ENCODE peak calls at places on chromosomes 6 and 20, in five cellular contexts. One of them, this sample, is unnamed.

GRCh38 chr20:5654557-5654956 is 95.6 kb upstream of the SHLD1 start:
- DNase-seq in effector CD8-positive, alpha-beta T cell: no peak
- DNase-seq in NCI-H1417 treated with DMSO at 0.1 percent for 48 hours: peak
- DNase-seq in NCI-H1105 treated with DMSO at 0.1 percent for 48 hours: no peak
- DNase-seq in GM03348: peak
- DNase-seq in this sample: no peak

GRCh38 chr6:166167801-166168615 is at the start of gene TBXT:
- DNase-seq in GM03348: no peak
- DNase-seq in NCI-H1105 treated with DMSO at 0.1 percent for 48 hours: peak
- DNase-seq in NCI-H1417 treated with DMSO at 0.1 percent for 48 hours: no peak
- DNase-seq in effector CD8-positive, alpha-beta T cell: no peak
- DNase-seq in this sample: no peak

GRCh38 chr6:16338577-16339262 is 100.3 kb downstream of the GMPR start:
- DNase-seq in NCI-H1417 treated with DMSO at 0.1 percent for 48 hours: no peak
- DNase-seq in effector CD8-positive, alpha-beta T cell: no peak
- DNase-seq in GM03348: peak
- DNase-seq in NCI-H1105 treated with DMSO at 0.1 percent for 48 hours: no peak
- DNase-seq in this sample: peak

GRCh38 chr6:93494057-93494456 is 74.7 kb upstream of the EPHA7 start:
- DNase-seq in effector CD8-positive, alpha-beta T cell: no peak
- DNase-seq in NCI-H1417 treated with DMSO at 0.1 percent for 48 hours: no peak
- DNase-seq in NCI-H1105 treated with DMSO at 0.1 percent for 48 hours: no peak
- DNase-seq in GM03348: no peak
- DNase-seq in this sample: no peak

GRCh38 chr6:164195605-164196004 is 781.1 kb downstream of the QKI start:
- DNase-seq in NCI-H1417 treated with DMSO at 0.1 percent for 48 hours: no peak
- DNase-seq in effector CD8-positive, alpha-beta T cell: no peak
- DNase-seq in NCI-H1105 treated with DMSO at 0.1 percent for 48 hours: no peak
- DNase-seq in GM03348: no peak
- DNase-seq in this sample: no peak

GRCh38 chr20:37510226-37510625 is 10.8 kb upstream of the NNAT start:
- DNase-seq in GM03348: no peak
- DNase-seq in NCI-H1417 treated with DMSO at 0.1 percent for 48 hours: no peak
- DNase-seq in effector CD8-positive, alpha-beta T cell: no peak
- DNase-seq in NCI-H1105 treated with DMSO at 0.1 percent for 48 hours: no peak
- DNase-seq in this sample: no peak

GRCh38 chr6:157615411-157615763 is 207.7 kb upstream of the SNX9 start:
- DNase-seq in NCI-H1105 treated with DMSO at 0.1 percent for 48 hours: no peak
- DNase-seq in NCI-H1417 treated with DMSO at 0.1 percent for 48 hours: no peak
- DNase-seq in effector CD8-positive, alpha-beta T cell: no peak
- DNase-seq in GM03348: no peak
- DNase-seq in this sample: no peak

GRCh38 chr20:41004561-41005360 is 23.9 kb upstream of the TOP1 start:
- DNase-seq in NCI-H1417 treated with DMSO at 0.1 percent for 48 hours: no peak
- DNase-seq in GM03348: no peak
- DNase-seq in NCI-H1105 treated with DMSO at 0.1 percent for 48 hours: no peak
- DNase-seq in effector CD8-positive, alpha-beta T cell: no peak
- DNase-seq in this sample: peak

GRCh38 chr20:10332656-10333421 is 101.2 kb downstream of the MKKS start:
- DNase-seq in NCI-H1417 treated with DMSO at 0.1 percent for 48 hours: no peak
- DNase-seq in GM03348: no peak
- DNase-seq in effector CD8-positive, alpha-beta T cell: no peak
- DNase-seq in NCI-H1105 treated with DMSO at 0.1 percent for 48 hours: peak
- DNase-seq in this sample: peak

GRCh38 chr6:53603381-53604121 is 58.6 kb upstream of the GCLC start:
- DNase-seq in NCI-H1417 treated with DMSO at 0.1 percent for 48 hours: no peak
- DNase-seq in GM03348: no peak
- DNase-seq in effector CD8-positive, alpha-beta T cell: no peak
- DNase-seq in NCI-H1105 treated with DMSO at 0.1 percent for 48 hours: peak
- DNase-seq in this sample: no peak

GRCh38 chr6:153140299-153140698 is 9.2 kb upstream of the RGS17 start:
- DNase-seq in GM03348: no peak
- DNase-seq in effector CD8-positive, alpha-beta T cell: no peak
- DNase-seq in NCI-H1417 treated with DMSO at 0.1 percent for 48 hours: peak
- DNase-seq in NCI-H1105 treated with DMSO at 0.1 percent for 48 hours: peak
- DNase-seq in this sample: peak

GRCh38 chr6:89536230-89536629 is 102.3 kb downstream of the LYRM2 start:
- DNase-seq in NCI-H1105 treated with DMSO at 0.1 percent for 48 hours: no peak
- DNase-seq in NCI-H1417 treated with DMSO at 0.1 percent for 48 hours: no peak
- DNase-seq in GM03348: no peak
- DNase-seq in effector CD8-positive, alpha-beta T cell: no peak
- DNase-seq in this sample: no peak

GRCh38 chr6:43090557-43090952 is 14.4 kb downstream of the PTK7 start:
- DNase-seq in NCI-H1105 treated with DMSO at 0.1 percent for 48 hours: no peak
- DNase-seq in effector CD8-positive, alpha-beta T cell: no peak
- DNase-seq in NCI-H1417 treated with DMSO at 0.1 percent for 48 hours: no peak
- DNase-seq in GM03348: no peak
- DNase-seq in this sample: peak

GRCh38 chr20:53611449-53611894 is 17.8 kb upstream of the ZNF217 start:
- DNase-seq in NCI-H1105 treated with DMSO at 0.1 percent for 48 hours: no peak
- DNase-seq in effector CD8-positive, alpha-beta T cell: no peak
- DNase-seq in GM03348: peak
- DNase-seq in NCI-H1417 treated with DMSO at 0.1 percent for 48 hours: no peak
- DNase-seq in this sample: no peak

GRCh38 chr20:14234666-14235295 is 102.6 kb downstream of the FLRT3 start:
- DNase-seq in NCI-H1417 treated with DMSO at 0.1 percent for 48 hours: no peak
- DNase-seq in NCI-H1105 treated with DMSO at 0.1 percent for 48 hours: no peak
- DNase-seq in GM03348: peak
- DNase-seq in effector CD8-positive, alpha-beta T cell: no peak
- DNase-seq in this sample: no peak

GRCh38 chr20:58073945-58074920 is 154.2 kb downstream of the ANKRD60 start:
- DNase-seq in NCI-H1417 treated with DMSO at 0.1 percent for 48 hours: no peak
- DNase-seq in GM03348: peak
- DNase-seq in effector CD8-positive, alpha-beta T cell: no peak
- DNase-seq in NCI-H1105 treated with DMSO at 0.1 percent for 48 hours: no peak
- DNase-seq in this sample: no peak

GRCh38 chr6:81031429-81031828 is 721.1 kb downstream of the TENT5A start:
- DNase-seq in NCI-H1417 treated with DMSO at 0.1 percent for 48 hours: no peak
- DNase-seq in NCI-H1105 treated with DMSO at 0.1 percent for 48 hours: no peak
- DNase-seq in GM03348: peak
- DNase-seq in effector CD8-positive, alpha-beta T cell: no peak
- DNase-seq in this sample: no peak

GRCh38 chr6:147311218-147311617 is 107.0 kb downstream of the STXBP5 start:
- DNase-seq in NCI-H1105 treated with DMSO at 0.1 percent for 48 hours: no peak
- DNase-seq in effector CD8-positive, alpha-beta T cell: no peak
- DNase-seq in GM03348: peak
- DNase-seq in NCI-H1417 treated with DMSO at 0.1 percent for 48 hours: no peak
- DNase-seq in this sample: no peak

GRCh38 chr6:151475653-151476523 is 17.9 kb upstream of the CCDC170 start:
- DNase-seq in NCI-H1105 treated with DMSO at 0.1 percent for 48 hours: peak
- DNase-seq in GM03348: peak
- DNase-seq in effector CD8-positive, alpha-beta T cell: peak
- DNase-seq in NCI-H1417 treated with DMSO at 0.1 percent for 48 hours: no peak
- DNase-seq in this sample: peak

GRCh38 chr6:139368661-139369060 is 5.8 kb downstream of the CITED2 start:
- DNase-seq in NCI-H1105 treated with DMSO at 0.1 percent for 48 hours: no peak
- DNase-seq in NCI-H1417 treated with DMSO at 0.1 percent for 48 hours: no peak
- DNase-seq in effector CD8-positive, alpha-beta T cell: no peak
- DNase-seq in GM03348: no peak
- DNase-seq in this sample: no peak

GRCh38 chr6:116010400-116011095 is 50.1 kb downstream of the FRK start:
- DNase-seq in effector CD8-positive, alpha-beta T cell: peak
- DNase-seq in NCI-H1417 treated with DMSO at 0.1 percent for 48 hours: no peak
- DNase-seq in GM03348: peak
- DNase-seq in NCI-H1105 treated with DMSO at 0.1 percent for 48 hours: peak
- DNase-seq in this sample: peak

GRCh38 chr6:47633141-47633540 is 65.2 kb upstream of the ADGRF4 start:
- DNase-seq in effector CD8-positive, alpha-beta T cell: no peak
- DNase-seq in NCI-H1417 treated with DMSO at 0.1 percent for 48 hours: no peak
- DNase-seq in NCI-H1105 treated with DMSO at 0.1 percent for 48 hours: no peak
- DNase-seq in GM03348: peak
- DNase-seq in this sample: no peak

GRCh38 chr6:105985098-105985815 is 100.9 kb upstream of the PRDM1 start:
- DNase-seq in GM03348: no peak
- DNase-seq in NCI-H1417 treated with DMSO at 0.1 percent for 48 hours: no peak
- DNase-seq in NCI-H1105 treated with DMSO at 0.1 percent for 48 hours: peak
- DNase-seq in effector CD8-positive, alpha-beta T cell: no peak
- DNase-seq in this sample: no peak

GRCh38 chr6:127146935-127147334 is 28.5 kb downstream of the RSPO3 start:
- DNase-seq in effector CD8-positive, alpha-beta T cell: no peak
- DNase-seq in GM03348: peak
- DNase-seq in NCI-H1417 treated with DMSO at 0.1 percent for 48 hours: no peak
- DNase-seq in NCI-H1105 treated with DMSO at 0.1 percent for 48 hours: no peak
- DNase-seq in this sample: no peak

GRCh38 chr20:61044499-61044898 is 207.6 kb upstream of the CDH4 start:
- DNase-seq in GM03348: no peak
- DNase-seq in effector CD8-positive, alpha-beta T cell: no peak
- DNase-seq in NCI-H1417 treated with DMSO at 0.1 percent for 48 hours: no peak
- DNase-seq in NCI-H1105 treated with DMSO at 0.1 percent for 48 hours: no peak
- DNase-seq in this sample: no peak

GRCh38 chr6:56222509-56222908 is 24.9 kb downstream of the COL21A1 start:
- DNase-seq in GM03348: peak
- DNase-seq in NCI-H1417 treated with DMSO at 0.1 percent for 48 hours: no peak
- DNase-seq in effector CD8-positive, alpha-beta T cell: no peak
- DNase-seq in NCI-H1105 treated with DMSO at 0.1 percent for 48 hours: no peak
- DNase-seq in this sample: no peak

GRCh38 chr20:36330091-36330490 is 24.0 kb downstream of the DLGAP4 start:
- DNase-seq in NCI-H1417 treated with DMSO at 0.1 percent for 48 hours: no peak
- DNase-seq in GM03348: no peak
- DNase-seq in NCI-H1105 treated with DMSO at 0.1 percent for 48 hours: no peak
- DNase-seq in effector CD8-positive, alpha-beta T cell: no peak
- DNase-seq in this sample: no peak

GRCh38 chr20:63587256-63587655 is 13.2 kb upstream of the HELZ2 start:
- DNase-seq in GM03348: no peak
- DNase-seq in effector CD8-positive, alpha-beta T cell: no peak
- DNase-seq in NCI-H1105 treated with DMSO at 0.1 percent for 48 hours: no peak
- DNase-seq in NCI-H1417 treated with DMSO at 0.1 percent for 48 hours: no peak
- DNase-seq in this sample: no peak

GRCh38 chr6:167464177-167464576 is 139.3 kb downstream of the TTLL2 start:
- DNase-seq in NCI-H1105 treated with DMSO at 0.1 percent for 48 hours: no peak
- DNase-seq in effector CD8-positive, alpha-beta T cell: no peak
- DNase-seq in NCI-H1417 treated with DMSO at 0.1 percent for 48 hours: no peak
- DNase-seq in GM03348: no peak
- DNase-seq in this sample: no peak

GRCh38 chr20:20233041-20233514 is 134.8 kb upstream of the INSM1 start:
- DNase-seq in GM03348: no peak
- DNase-seq in effector CD8-positive, alpha-beta T cell: no peak
- DNase-seq in NCI-H1105 treated with DMSO at 0.1 percent for 48 hours: no peak
- DNase-seq in NCI-H1417 treated with DMSO at 0.1 percent for 48 hours: no peak
- DNase-seq in this sample: no peak

GRCh38 chr6:82364087-82365010 is 732 bp downstream of the TPBG start:
- DNase-seq in NCI-H1417 treated with DMSO at 0.1 percent for 48 hours: no peak
- DNase-seq in NCI-H1105 treated with DMSO at 0.1 percent for 48 hours: peak
- DNase-seq in effector CD8-positive, alpha-beta T cell: no peak
- DNase-seq in GM03348: peak
- DNase-seq in this sample: no peak

GRCh38 chr6:7848229-7848628 is 62.4 kb downstream of the TXNDC5 start:
- DNase-seq in effector CD8-positive, alpha-beta T cell: no peak
- DNase-seq in NCI-H1417 treated with DMSO at 0.1 percent for 48 hours: no peak
- DNase-seq in NCI-H1105 treated with DMSO at 0.1 percent for 48 hours: no peak
- DNase-seq in GM03348: no peak
- DNase-seq in this sample: no peak

GRCh38 chr20:39849664-39850063 is 839.4 kb downstream of the MAFB start:
- DNase-seq in effector CD8-positive, alpha-beta T cell: no peak
- DNase-seq in NCI-H1105 treated with DMSO at 0.1 percent for 48 hours: no peak
- DNase-seq in NCI-H1417 treated with DMSO at 0.1 percent for 48 hours: no peak
- DNase-seq in GM03348: peak
- DNase-seq in this sample: no peak

GRCh38 chr6:30508890-30509736 is 19.8 kb downstream of the HLA-E start:
- DNase-seq in NCI-H1105 treated with DMSO at 0.1 percent for 48 hours: no peak
- DNase-seq in GM03348: peak
- DNase-seq in NCI-H1417 treated with DMSO at 0.1 percent for 48 hours: no peak
- DNase-seq in effector CD8-positive, alpha-beta T cell: no peak
- DNase-seq in this sample: peak

GRCh38 chr20:32560989-32561830 is 23.9 kb downstream of the NOL4L start:
- DNase-seq in effector CD8-positive, alpha-beta T cell: no peak
- DNase-seq in NCI-H1105 treated with DMSO at 0.1 percent for 48 hours: no peak
- DNase-seq in NCI-H1417 treated with DMSO at 0.1 percent for 48 hours: peak
- DNase-seq in GM03348: peak
- DNase-seq in this sample: peak

GRCh38 chr20:13788167-13788834 is 3.5 kb downstream of the NDUFAF5 start:
- DNase-seq in NCI-H1417 treated with DMSO at 0.1 percent for 48 hours: no peak
- DNase-seq in GM03348: peak
- DNase-seq in effector CD8-positive, alpha-beta T cell: no peak
- DNase-seq in NCI-H1105 treated with DMSO at 0.1 percent for 48 hours: peak
- DNase-seq in this sample: peak

This sample was measured in NCI-H2171 treated with DMSO at 0.1 percent for 48 hours.